ENCODE peak calls at places on chromosomes 16 and 17, in seven cellular contexts. M, L, W, U, S, Z and V are unnamed samples. For H3K27me3, the result is how much of the 10 kb centered on the place peaks cover.

GRCh38 chr17:15123593-15124590 is 141.2 kb downstream of the PMP22 start:
- DNase-seq in S (no peak), L (no peak), U (no peak), W (no peak), M (no peak), Z (no peak), V (no peak)

GRCh38 chr17:29933379-29933778 is 3.4 kb upstream of the SSH2 start:
- DNase-seq in Z (no peak), W (no peak), U (no peak), L (no peak), S (no peak), M (no peak), V (no peak)

GRCh38 chr16:70703041-70703834 is 17.4 kb upstream of the MTSS2 start:
- DNase-seq in Z (peak), S (no peak), U (peak), W (no peak), L (no peak), M (peak), V (peak)

GRCh38 chr17:79051306-79051705 is 23.3 kb upstream of the ENGASE start:
- DNase-seq in M (no peak), Z (no peak), W (no peak), S (no peak), L (no peak), U (no peak), V (no peak)

GRCh38 chr16:66515543-66516171 is 34.3 kb downstream of the TK2 start:
- DNase-seq in S (no peak), L (no peak), W (no peak), U (no peak), Z (no peak), M (no peak), V (peak)

GRCh38 chr17:58084317-58084981 is 1.2 kb downstream of the DYNLL2 start:
- DNase-seq in Z (no peak), U (peak), L (peak), M (peak), W (peak), S (peak), V (no peak)

GRCh38 chr16:81365731-81366130 is 51.0 kb downstream of the GAN start:
- DNase-seq in Z (no peak), W (no peak), L (no peak), U (no peak), M (no peak), S (no peak), V (no peak)

GRCh38 chr17:60908324-60908723 is 230.7 kb downstream of the BCAS3 start:
- DNase-seq in S (no peak), L (no peak), Z (no peak), M (no peak), W (no peak), U (no peak), V (no peak)

GRCh38 chr17:1649844-1650409 is at the start of gene RILP:
- DNase-seq in W (no peak), L (peak), U (peak), M (peak), S (peak), Z (no peak), V (no peak)

GRCh38 chr17:15169676-15170075 is 95.5 kb downstream of the PMP22 start:
- DNase-seq in Z (no peak), U (no peak), M (no peak), S (no peak), W (no peak), L (no peak), V (no peak)

GRCh38 chr17:66910651-66911285 is 53.7 kb upstream of the CACNG4 start:
- DNase-seq in W (no peak), Z (no peak), M (no peak), S (no peak), U (no peak), L (no peak), V (no peak)

GRCh38 chr17:12992676-12993075 is 25.2 kb downstream of the ELAC2 start:
- DNase-seq in M (no peak), Z (no peak), U (no peak), L (no peak), S (no peak), W (no peak), V (no peak)

GRCh38 chr17:27995554-27995953 is 46.9 kb upstream of the NLK start:
- DNase-seq in U (no peak), S (no peak), L (no peak), W (no peak), M (no peak), Z (no peak), V (no peak)

GRCh38 chr16:25108054-25108453 is 3.5 kb upstream of the LCMT1 start:
- DNase-seq in Z (no peak), L (no peak), S (no peak), W (no peak), M (no peak), U (no peak), V (no peak)

GRCh38 chr16:8943001-8943763 is 20.5 kb downstream of the USP7 start:
- DNase-seq in M (no peak), Z (no peak), L (no peak), S (no peak), U (no peak), W (no peak), V (no peak)

GRCh38 chr17:43936434-43936833 is 5.8 kb downstream of the PPY start:
- DNase-seq in M (no peak), Z (no peak), S (no peak), W (no peak), L (no peak), U (no peak), V (no peak)

GRCh38 chr17:74646231-74646630 is 22.7 kb upstream of the CD300E start:
- DNase-seq in U (no peak), S (no peak), L (no peak), M (no peak), W (no peak), Z (no peak), V (no peak)

GRCh38 chr16:30896203-30896889 is at the start of gene CTF1:
- DNase-seq in U (peak), W (no peak), L (peak), S (peak), Z (no peak), M (no peak), V (peak)

GRCh38 chr16:14309001-14309886 is 238.1 kb downstream of the MRTFB start:
- DNase-seq in S (peak), L (no peak), W (no peak), M (no peak), U (no peak), Z (no peak), V (no peak)

GRCh38 chr16:90019543-90020259 is 445 bp upstream of the DBNDD1 start:
- DNase-seq in U (no peak), M (peak), Z (no peak), W (peak), S (no peak), L (no peak), V (peak)

GRCh38 chr17:16911141-16911937 is 60.6 kb downstream of the TNFRSF13B start:
- DNase-seq in U (peak), M (no peak), Z (no peak), W (no peak), L (no peak), S (peak), V (no peak)

GRCh38 chr17:28744104-28744801 is 442 bp downstream of the TRAF4 start:
- DNase-seq in L (peak), S (peak), W (peak), U (peak), M (no peak), Z (no peak), V (peak)

GRCh38 chr17:79842656-79843474 is 3.6 kb upstream of the CBX4 start:
- DNase-seq in M (no peak), Z (no peak), L (no peak), S (no peak), U (no peak), W (no peak), V (no peak)

GRCh38 chr17:79248843-79249242 is 174.2 kb downstream of the ENGASE start:
- DNase-seq in M (no peak), W (no peak), U (no peak), L (no peak), Z (no peak), S (no peak), V (no peak)

GRCh38 chr17:35743911-35744328 is 9.1 kb downstream of the GAS2L2 start:
- DNase-seq in S (no peak), M (no peak), W (no peak), U (no peak), Z (no peak), L (peak), V (no peak)

GRCh38 chr16:89442588-89442987 is 47.8 kb downstream of the ANKRD11 start:
- DNase-seq in U (no peak), L (no peak), Z (no peak), M (no peak), W (no peak), S (no peak), V (no peak)

GRCh38 chr17:72122668-72123495 is 2.1 kb downstream of the SOX9 start:
- DNase-seq in S (no peak), M (no peak), L (no peak), U (no peak), W (no peak), Z (no peak), V (peak)

GRCh38 chr16:30903596-30903995 is 7.2 kb downstream of the CTF1 start:
- DNase-seq in L (no peak), M (no peak), S (no peak), U (peak), Z (no peak), W (no peak), V (no peak)

GRCh38 chr16:68643847-68644246 is 1.3 kb upstream of the CDH3 start:
- DNase-seq in Z (no peak), S (no peak), M (no peak), L (no peak), U (no peak), W (no peak), V (no peak)

GRCh38 chr16:72434159-72434558 is 262.2 kb upstream of the PMFBP1 start:
- DNase-seq in U (no peak), M (no peak), W (no peak), L (no peak), S (no peak), Z (no peak), V (peak)

GRCh38 chr17:43689814-43690213 is 28.1 kb upstream of the MEOX1 start:
- DNase-seq in W (no peak), Z (no peak), L (no peak), U (no peak), S (no peak), M (no peak), V (no peak)

GRCh38 chr17:37176683-37177082 is 199.1 kb upstream of the C17orf78 start:
- DNase-seq in M (no peak), S (no peak), W (no peak), Z (no peak), U (no peak), L (no peak), V (no peak)

GRCh38 chr17:64084086-64084939 is 45.6 kb downstream of the ERN1 start:
- DNase-seq in U (no peak), Z (no peak), S (no peak), L (no peak), M (no peak), W (no peak), V (no peak)

GRCh38 chr16:87384162-87384999 is 805 bp upstream of the FBXO31 start:
- DNase-seq in M (peak), W (no peak), U (peak), Z (no peak), L (peak), S (no peak), V (no peak)

GRCh38 chr16:87833548-87833947 is 35.8 kb downstream of the SLC7A5 start:
- DNase-seq in M (no peak), W (no peak), L (no peak), S (no peak), U (no peak), Z (no peak), V (no peak)

GRCh38 chr16:77840623-77841274 is 52.4 kb downstream of the VAT1L start:
- DNase-seq in U (no peak), S (no peak), L (no peak), W (no peak), M (no peak), Z (no peak), V (no peak)

GRCh38 chr17:66904760-66905637 is 59.5 kb upstream of the CACNG4 start:
- DNase-seq in U (peak), Z (no peak), S (peak), W (no peak), M (no peak), L (no peak), V (peak)

GRCh38 chr16:50526796-50527195 is 21.4 kb upstream of the NKD1 start:
- DNase-seq in L (no peak), U (no peak), Z (no peak), M (no peak), W (no peak), S (peak), V (no peak)

GRCh38 chr16:11612110-11612981 is 25.6 kb upstream of the LITAF start:
- DNase-seq in L (peak), U (no peak), Z (no peak), M (no peak), W (no peak), S (peak), V (no peak)

DNA sequence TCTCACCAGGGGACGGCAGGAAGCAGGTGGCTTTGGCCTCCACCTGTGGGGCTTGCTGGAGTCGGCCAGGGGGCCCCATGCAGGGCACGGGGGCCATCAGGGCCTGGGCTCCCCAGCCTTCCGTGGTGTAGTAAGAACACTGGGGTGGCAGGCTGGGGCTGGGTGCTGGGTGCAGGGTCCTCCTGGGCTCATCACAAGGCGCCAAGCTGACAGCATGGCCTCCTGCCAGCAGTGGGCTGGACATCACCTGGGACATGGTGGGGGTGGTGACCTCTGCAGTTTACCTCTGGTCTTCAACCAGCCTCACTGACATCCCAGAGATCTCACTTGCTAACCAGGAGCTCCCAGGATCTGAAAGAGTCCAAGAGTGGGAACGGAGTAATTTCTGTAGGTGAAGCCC is 5.3 kb downstream of the TNS4 start:
- DNase-seq in L (no peak), S (peak), M (no peak), U (no peak), W (no peak), Z (no peak), V (no peak)
- H3K27ac ChIP-seq in L (no peak), S (peak), M (no peak), U (no peak), W (no peak), Z (no peak), V (no peak)

DNA sequence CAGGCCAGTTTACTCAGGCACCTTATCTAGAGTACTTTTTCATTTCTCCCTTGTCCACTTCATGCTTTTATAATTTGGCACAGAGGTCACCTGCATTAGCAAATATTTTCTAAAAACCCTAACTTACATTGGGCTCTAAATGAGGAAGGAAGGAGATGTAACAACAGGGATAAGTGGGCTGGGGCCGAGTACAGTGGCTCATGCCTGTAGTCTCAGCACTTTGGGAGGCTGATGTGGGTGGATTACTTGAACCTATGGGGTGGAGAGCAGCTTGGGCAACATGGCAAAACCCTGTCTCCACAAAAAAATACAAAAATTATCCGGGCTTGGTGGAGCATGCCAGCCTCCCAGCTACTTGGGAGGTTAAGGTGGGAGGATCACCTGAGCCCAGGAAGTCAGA is 55.9 kb downstream of the TMEM100 start:
- DNase-seq in S (no peak), U (no peak), W (no peak), M (no peak), Z (no peak), L (no peak), V (no peak)
- H3K27me3 ChIP-seq in S (under half), U (under half), W (under half), M (under half), Z (under half), L (under half), V (under half)

DNA sequence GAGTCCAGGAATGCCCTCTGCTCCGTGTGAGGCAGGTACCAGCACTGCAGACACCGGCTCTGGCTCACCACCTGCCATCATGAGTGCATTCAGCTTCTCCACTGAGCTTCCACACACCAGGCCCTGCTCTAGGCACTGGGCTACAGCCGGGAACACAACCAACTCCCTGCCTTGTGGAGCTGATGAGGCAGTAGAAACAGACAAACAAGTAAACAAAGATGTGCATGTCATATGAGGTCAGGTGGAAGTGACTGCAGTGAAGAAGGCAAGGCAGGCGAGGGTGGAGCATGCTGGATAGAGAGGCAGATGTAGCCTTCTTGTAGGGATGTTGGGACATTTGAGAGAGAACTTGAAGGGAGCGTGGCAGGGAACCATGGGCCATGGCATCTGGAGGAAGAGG is 5.0 kb downstream of the NLRC5 start:
- DNase-seq in S (no peak), Z (no peak), U (no peak), W (no peak), L (no peak), M (no peak), V (no peak)
- H3K27ac ChIP-seq in S (no peak), Z (no peak), U (no peak), W (peak), L (no peak), M (no peak), V (no peak)

GRCh38 chr16:2362218-2362617 is 21.7 kb upstream of the ABCA3 start:
- DNase-seq in L (no peak), M (no peak), Z (no peak), U (no peak), S (no peak), W (no peak), V (no peak)

GRCh38 chr16:2361129-2361528 is 20.6 kb upstream of the ABCA3 start:
- DNase-seq in S (no peak), U (no peak), W (no peak), Z (no peak), L (no peak), M (no peak), V (no peak)

GRCh38 chr16:2359919-2360318 is 19.4 kb upstream of the ABCA3 start:
- DNase-seq in L (no peak), S (no peak), M (no peak), W (no peak), Z (no peak), U (no peak), V (no peak)

DNA sequence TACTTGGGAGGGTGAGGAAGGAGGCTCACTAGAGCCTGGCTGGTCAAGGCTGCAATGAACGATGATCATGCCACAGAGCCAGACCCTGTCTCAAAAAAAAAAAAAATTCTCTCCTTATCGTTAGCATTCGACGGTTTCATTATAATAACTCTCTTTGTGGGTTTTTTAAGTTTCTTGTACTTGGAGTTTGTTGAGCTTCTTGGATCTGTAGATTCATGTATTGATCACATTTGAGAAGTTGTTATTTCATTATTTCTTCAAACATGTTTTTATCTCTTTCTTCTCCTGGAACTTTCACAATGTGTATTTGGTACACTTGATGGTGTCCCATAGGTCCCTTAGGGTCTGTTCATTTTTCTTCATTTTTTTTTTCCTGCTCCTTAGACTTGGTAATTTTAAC is 16.8 kb upstream of the ABCA3 start:
- DNase-seq in S (no peak), W (no peak), U (no peak), M (no peak), L (no peak), Z (no peak), V (no peak)
- H3K27me3 ChIP-seq in S (under half), W (under half), U (under half), M (under half), L (under half), Z (under half), V (under half)

DNA sequence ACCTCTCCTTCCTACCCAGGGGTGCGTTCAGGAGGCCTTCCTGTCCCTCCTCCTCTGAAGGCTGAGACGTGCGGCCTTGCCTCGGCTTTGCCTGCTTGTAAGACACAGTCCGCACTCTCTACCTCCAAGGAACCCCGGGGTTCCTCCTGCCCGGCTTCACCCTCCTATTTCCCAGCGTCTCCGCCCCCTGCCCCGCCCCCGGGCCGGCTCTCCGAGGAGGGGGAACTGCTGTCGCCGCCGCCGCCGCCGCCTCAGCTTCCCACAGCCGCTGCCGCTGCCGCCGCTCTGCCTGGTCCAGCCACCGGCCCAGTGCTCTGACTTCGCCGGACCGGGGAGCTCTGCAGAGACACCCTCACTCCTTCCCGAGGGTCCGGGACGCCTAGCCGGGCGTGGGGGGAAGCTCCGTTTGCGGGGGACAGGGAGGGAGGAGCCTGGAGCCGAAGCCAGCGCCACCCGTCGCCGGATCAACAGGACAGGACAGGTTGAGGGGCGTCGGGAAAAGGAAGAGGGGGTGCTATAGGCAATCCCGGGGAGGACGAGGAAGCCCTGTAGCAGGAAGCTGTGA is 1.2 kb upstream of the FGF11 start:
- DNase-seq in S (peak), M (no peak), L (peak), Z (no peak), U (peak), W (no peak), V (no peak)
- H3K27ac ChIP-seq in S (peak), M (peak), L (no peak), Z (no peak), U (no peak), W (no peak), V (no peak)

GRCh38 chr17:70274255-70274654 is 104.9 kb downstream of the KCNJ2 start:
- DNase-seq in W (no peak), Z (no peak), U (no peak), L (no peak), S (no peak), M (no peak), V (no peak)
- H3K27me3 ChIP-seq in W (under half), Z (under half), U (under half), L (under half), S (under half), M (under half), V (under half)